ENCODE peak calls at places on chromosomes 5 and 9, in six cellular contexts. I is AG04449, D is esophagus muscularis mucosa, G is AG09319, A is heart left ventricle, E is fibroblast of villous mesenchyme. P is an unnamed sample.

GRCh38 chr9:134323741-134324358 is 2.4 kb upstream of the RXRA start:
- DNase-seq in E (peak), A (no peak), G (no peak), D (no peak), I (no peak), P (peak)

GRCh38 chr5:115818821-115819220 is 2.4 kb upstream of the CDO1 start:
- DNase-seq in I (no peak), G (no peak), A (no peak), E (no peak), D (no peak), P (no peak)

GRCh38 chr5:116375926-116376325 is 198.7 kb downstream of the SEMA6A start:
- DNase-seq in A (no peak), I (no peak), E (no peak), D (peak), G (no peak), P (no peak)

GRCh38 chr9:14909631-14910177 is 524 bp downstream of the FREM1 start:
- DNase-seq in A (no peak), G (no peak), E (no peak), D (no peak), I (no peak), P (no peak)

GRCh38 chr5:138574744-138575193 is 432 bp downstream of the HSPA9 start:
- DNase-seq in E (no peak), A (no peak), D (no peak), G (no peak), I (no peak), P (no peak)

GRCh38 chr5:103347729-103348128 is 89.2 kb downstream of the MACIR start:
- DNase-seq in E (no peak), D (no peak), A (no peak), G (no peak), I (no peak), P (no peak)

GRCh38 chr9:2291980-2292704 is 277.0 kb downstream of the SMARCA2 start:
- DNase-seq in D (peak), G (no peak), A (no peak), E (peak), I (no peak), P (peak)

GRCh38 chr9:70587143-70587710 is 172.8 kb upstream of the KLF9 start:
- DNase-seq in G (no peak), I (no peak), D (no peak), A (no peak), E (peak), P (peak)

GRCh38 chr5:8961956-8962355 is 583.9 kb downstream of the SEMA5A start:
- DNase-seq in A (no peak), I (no peak), E (peak), G (no peak), D (no peak), P (no peak)
- TF ChIP-seq CTCF in A (no peak), I (no peak), E (no peak), G (no peak), D (no peak), P (no peak)

GRCh38 chr9:79292731-79293280 is 279.0 kb upstream of the TLE4 start:
- DNase-seq in D (peak), A (no peak), G (no peak), I (no peak), E (no peak), P (no peak)
- TF ChIP-seq CTCF in D (no peak), A (no peak), G (no peak), I (no peak), E (no peak), P (no peak)

GRCh38 chr9:103168254-103168653 is 173.1 kb downstream of the CYLC2 start:
- DNase-seq in G (no peak), D (no peak), E (no peak), I (no peak), A (no peak), P (no peak)
- TF ChIP-seq CTCF in G (no peak), D (no peak), E (no peak), I (no peak), A (no peak), P (no peak)

DNA sequence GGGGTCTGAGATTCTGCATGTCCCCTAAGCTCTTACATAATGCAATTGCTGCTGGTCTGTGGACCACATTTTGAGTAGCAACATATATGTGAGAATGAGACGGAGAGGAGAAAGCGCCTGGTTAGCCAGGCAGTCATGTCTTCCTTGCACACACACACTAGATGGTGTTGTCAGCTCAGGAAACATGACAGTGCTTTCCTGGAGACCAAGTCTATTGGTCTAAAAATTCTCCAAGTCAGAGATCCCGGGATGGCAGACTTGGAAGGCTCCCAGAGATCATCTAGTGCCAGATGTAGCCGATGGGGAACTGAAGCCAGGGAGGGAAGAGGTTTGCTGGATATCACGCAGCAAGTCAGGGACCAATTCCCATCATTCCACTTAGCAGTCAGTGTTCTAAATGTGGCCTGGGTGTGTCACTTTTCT is 53.4 kb downstream of the GALNT12 start:
- DNase-seq in I (peak), A (peak), G (peak), E (peak), D (peak), P (no peak)
- TF ChIP-seq CTCF in I (peak), A (peak), G (peak), E (peak), D (peak), P (no peak)

DNA sequence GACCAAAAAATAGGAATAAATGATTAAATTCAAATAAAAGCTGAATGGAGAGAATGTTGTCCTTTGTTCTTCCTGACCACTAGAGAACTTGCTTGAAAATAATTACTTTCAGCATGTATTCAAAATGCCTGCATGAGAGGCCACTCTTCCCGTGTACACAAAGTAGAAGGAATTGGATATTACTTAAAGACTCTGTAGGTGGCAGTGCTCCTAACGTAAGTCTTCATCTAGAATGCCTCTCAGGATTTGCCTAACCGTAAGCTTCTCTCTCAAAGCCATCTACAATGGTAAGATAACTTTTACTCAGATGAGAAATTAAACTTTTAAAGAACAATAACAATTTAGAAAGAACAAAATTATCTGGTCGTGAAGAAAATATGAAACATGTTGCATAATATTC is 620.0 kb upstream of the CCNG1 start:
- DNase-seq in G (no peak), D (no peak), E (no peak), I (no peak), A (no peak), P (no peak)
- TF ChIP-seq CTCF in G (no peak), D (no peak), E (no peak), I (no peak), A (no peak), P (no peak)

P was measured in thyroid gland.